ENCODE peak calls at places on chromosomes 12 and 14, in six cellular contexts. C, N, Y, U, A and J are unnamed samples.

GRCh38 chr12:72790273-72790672 is 518.1 kb downstream of the TRHDE start:
- DNase-seq in Y (no peak), N (no peak), A (peak), U (no peak), C (no peak), J (no peak)

GRCh38 chr14:24903337-24903736 is 146.6 kb downstream of the STXBP6 start:
- DNase-seq in A (no peak), Y (peak), C (no peak), U (no peak), N (peak), J (no peak)

GRCh38 chr12:96810477-96810876 is 96.6 kb upstream of the NEDD1 start:
- DNase-seq in C (no peak), A (no peak), U (no peak), N (no peak), Y (no peak), J (no peak)

GRCh38 chr12:123971770-123972447 is 722 bp downstream of the CCDC92 start:
- DNase-seq in Y (peak), N (peak), A (peak), U (peak), C (peak), J (peak)

GRCh38 chr14:61573748-61574513 is 121.4 kb upstream of the HIF1A start:
- DNase-seq in C (no peak), U (no peak), A (peak), Y (peak), N (peak), J (no peak)

GRCh38 chr14:100066984-100067383 is 1.8 kb downstream of the EVL start:
- DNase-seq in Y (no peak), A (no peak), U (no peak), C (no peak), N (no peak), J (no peak)

GRCh38 chr14:56002876-56003625 is 115.2 kb upstream of the PELI2 start:
- DNase-seq in N (no peak), C (no peak), U (no peak), Y (no peak), A (no peak), J (no peak)

GRCh38 chr12:131853832-131854797 is 25.9 kb downstream of the MMP17 start:
- DNase-seq in U (no peak), N (no peak), Y (no peak), A (peak), C (peak), J (no peak)

GRCh38 chr12:66241061-66242043 is 52.3 kb downstream of the IRAK3 start:
- DNase-seq in C (no peak), N (peak), U (no peak), A (peak), Y (peak), J (no peak)

GRCh38 chr12:108228746-108229145 is 99.7 kb downstream of the WSCD2 start:
- DNase-seq in N (no peak), U (no peak), A (no peak), Y (no peak), C (no peak), J (no peak)

GRCh38 chr14:81268016-81268416 is 47.3 kb upstream of the GTF2A1 start:
- DNase-seq in C (no peak), Y (peak), A (peak), N (peak), U (no peak), J (no peak)

GRCh38 chr12:92469837-92470236 is 233.0 kb upstream of the PLEKHG7 start:
- DNase-seq in U (no peak), C (no peak), A (no peak), N (peak), Y (peak), J (no peak)

GRCh38 chr14:62162998-62163589 is 400.9 kb downstream of the SNAPC1 start:
- DNase-seq in N (peak), Y (peak), A (peak), C (peak), U (no peak), J (peak)

GRCh38 chr12:76878899-76879709 is at the start of gene CSRP2:
- DNase-seq in N (peak), Y (peak), A (peak), U (peak), C (peak), J (peak)

GRCh38 chr14:100899841-100900771 is 3.4 kb downstream of the RTL1 start:
- DNase-seq in C (peak), U (peak), N (no peak), A (no peak), Y (peak), J (peak)

GRCh38 chr14:96263347-96264199 is 7.6 kb downstream of the BDKRB1 start:
- DNase-seq in A (no peak), C (no peak), Y (no peak), N (peak), U (no peak), J (no peak)

GRCh38 chr12:30959778-30960177 is 33.2 kb downstream of the TSPAN11 start:
- DNase-seq in Y (no peak), A (no peak), C (no peak), N (no peak), U (no peak), J (no peak)

GRCh38 chr12:123139926-123140674 is 10.8 kb downstream of the PITPNM2 start:
- DNase-seq in Y (peak), N (peak), U (no peak), C (no peak), A (no peak), J (no peak)

GRCh38 chr12:25557830-25558436 is 4.8 kb upstream of the LMNTD1 start:
- DNase-seq in N (peak), U (no peak), C (no peak), A (peak), Y (peak), J (peak)

GRCh38 chr14:101113108-101113612 is 209.6 kb upstream of the RTL1 start:
- DNase-seq in C (no peak), U (peak), A (no peak), N (no peak), Y (no peak), J (no peak)

GRCh38 chr12:120688527-120689071 is 1.6 kb downstream of the MLEC start:
- DNase-seq in C (no peak), Y (peak), A (no peak), N (no peak), U (no peak), J (no peak)

GRCh38 chr12:13193403-13194100 is 3.0 kb upstream of the EMP1 start:
- DNase-seq in Y (no peak), N (no peak), A (no peak), C (no peak), U (no peak), J (no peak)

GRCh38 chr14:59507063-59507751 is 22.9 kb downstream of the JKAMP start:
- DNase-seq in U (peak), Y (peak), N (peak), C (peak), A (peak), J (peak)

GRCh38 chr12:108309674-108310312 is 29.3 kb downstream of the CMKLR1 start:
- DNase-seq in C (no peak), Y (no peak), U (no peak), A (no peak), N (no peak), J (no peak)

GRCh38 chr12:42039146-42039545 is 105.5 kb downstream of the GXYLT1 start:
- DNase-seq in U (no peak), A (no peak), N (peak), Y (no peak), C (no peak), J (no peak)

GRCh38 chr12:52372216-52373154 is 5.2 kb upstream of the KRT85 start:
- DNase-seq in C (peak), A (peak), U (peak), Y (peak), N (peak), J (peak)

GRCh38 chr14:69895109-69895508 is 15.9 kb downstream of the SMOC1 start:
- DNase-seq in Y (no peak), U (no peak), C (no peak), N (no peak), A (no peak), J (no peak)

GRCh38 chr14:74417201-74417600 is 8.8 kb downstream of the SYNDIG1L start:
- DNase-seq in Y (no peak), U (no peak), C (no peak), N (no peak), A (no peak), J (no peak)
- H4K91ac ChIP-seq in Y (no peak), U (no peak), C (no peak), N (no peak), A (no peak), J (no peak)

GRCh38 chr14:34931206-34931605 is 51.6 kb upstream of the SRP54 start:
- DNase-seq in A (no peak), C (no peak), Y (no peak), U (no peak), N (peak), J (no peak)
- H2AFZ ChIP-seq in A (no peak), C (no peak), Y (no peak), U (no peak), N (no peak), J (no peak)

DNA sequence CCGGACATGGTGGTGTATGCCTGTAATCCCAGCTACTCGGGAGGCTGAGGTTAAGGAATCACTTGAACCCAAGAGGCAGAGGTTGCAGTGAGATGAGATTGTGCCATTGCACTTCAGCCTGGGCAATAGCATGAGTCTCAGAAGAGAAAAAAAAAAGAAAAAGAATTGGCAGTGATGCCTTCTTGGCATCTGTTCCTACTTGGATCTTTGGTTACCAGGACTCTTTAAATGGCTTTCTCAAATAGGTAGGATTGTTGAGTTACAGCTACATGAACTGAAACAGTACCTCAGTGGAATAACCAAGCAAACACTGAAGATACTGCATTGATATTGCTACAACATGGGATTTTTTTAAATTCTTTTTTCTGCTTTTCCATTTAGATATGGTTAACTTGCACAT is 136.8 kb downstream of the SAMD4A start:
- DNase-seq in N (no peak), U (no peak), A (no peak), Y (no peak), C (no peak), J (no peak)
- H4K91ac ChIP-seq in N (no peak), U (no peak), A (no peak), Y (no peak), C (no peak), J (no peak)

DNA sequence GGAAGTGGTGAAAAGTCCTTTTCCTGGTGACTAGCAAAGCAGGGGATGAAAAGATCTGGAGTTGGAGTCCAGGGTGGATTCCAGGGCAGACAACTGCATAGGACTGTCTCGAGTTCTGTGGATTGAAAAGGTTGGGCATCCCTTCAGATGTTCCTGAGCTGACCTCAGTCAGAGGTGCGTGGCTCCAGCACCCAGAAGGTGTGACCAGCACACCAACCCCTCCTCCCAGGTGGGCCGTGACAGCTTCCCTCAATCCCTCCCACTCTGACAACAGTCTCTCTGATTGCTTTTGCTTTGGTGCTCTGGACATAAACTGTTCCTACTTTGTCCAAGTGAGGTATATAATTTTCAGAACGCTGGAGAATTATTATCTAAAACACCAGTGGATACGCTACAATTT is 88.1 kb downstream of the DAD1 start:
- DNase-seq in N (no peak), C (no peak), Y (no peak), A (no peak), U (no peak), J (no peak)
- H2AFZ ChIP-seq in N (no peak), C (no peak), Y (no peak), A (no peak), U (no peak), J (no peak)

DNA sequence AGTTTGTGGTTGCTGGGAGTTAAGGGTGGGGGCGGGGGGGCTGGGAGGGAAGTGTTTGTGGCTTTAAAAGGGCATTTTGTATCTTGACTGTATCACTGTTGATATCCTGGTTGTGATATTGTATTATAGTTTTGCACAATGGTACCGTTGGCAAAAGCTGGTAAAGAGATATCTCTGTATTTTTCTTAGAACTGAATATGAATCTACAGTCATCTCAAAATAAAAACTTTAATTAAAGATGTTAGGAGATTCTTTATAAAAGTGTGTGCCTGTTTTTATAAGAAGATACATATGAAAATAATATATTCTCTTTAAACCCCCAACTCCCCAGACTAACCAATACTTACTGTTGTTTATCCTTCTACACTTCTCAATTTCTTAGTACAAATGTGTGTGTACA is 43.2 kb downstream of the TTC6 start:
- DNase-seq in C (no peak), U (no peak), A (no peak), Y (no peak), N (no peak), J (no peak)
- H4K91ac ChIP-seq in C (no peak), U (no peak), A (no peak), Y (no peak), N (no peak), J (no peak)

GRCh38 chr14:75205586-75205985 is 29.2 kb upstream of the TMED10 start:
- DNase-seq in N (peak), Y (peak), C (no peak), A (peak), U (no peak), J (no peak)

GRCh38 chr14:75202671-75203070 is 26.3 kb upstream of the TMED10 start:
- DNase-seq in U (no peak), A (peak), N (no peak), C (no peak), Y (no peak), J (no peak)

GRCh38 chr14:75206190-75206589 is 29.8 kb upstream of the TMED10 start:
- DNase-seq in U (no peak), C (no peak), N (no peak), A (no peak), Y (no peak), J (no peak)

GRCh38 chr14:75201087-75201486 is 24.7 kb upstream of the TMED10 start:
- DNase-seq in C (no peak), U (no peak), A (no peak), N (no peak), Y (no peak), J (no peak)

GRCh38 chr14:75204106-75204505 is 27.7 kb upstream of the TMED10 start:
- DNase-seq in A (peak), C (no peak), N (no peak), U (no peak), Y (peak), J (no peak)
- H2AFZ ChIP-seq in A (no peak), C (no peak), N (no peak), U (no peak), Y (no peak), J (no peak)